ENCODE peak calls at places on chromosome 9, in four cellular contexts. U is stimulated activated CD4-positive, alpha-beta T cell treated with anti-CD3 and anti-CD28 coated beads, Interleukin-2, amount 100 ng/mL, for 48 hours; O is left cardiac atrium; Z is heart left ventricle. X is an unnamed sample.

GRCh38 chr9:132828201-132828770 is 49.8 kb downstream of the AK8 start:
- DNase-seq in U (no peak), O (no peak), Z (no peak), X (no peak)

GRCh38 chr9:108053555-108054061 is 564.0 kb upstream of the KLF4 start:
- DNase-seq in Z (peak; percentile 72), U (no peak), O (peak; percentile 81), X (peak; percentile 1)

GRCh38 chr9:119793272-119793671 is 424.0 kb upstream of the BRINP1 start:
- DNase-seq in U (no peak), O (no peak), Z (no peak), X (no peak)

GRCh38 chr9:132800038-132800648 is 77.9 kb downstream of the AK8 start:
- DNase-seq in O (peak; percentile 61), U (peak; percentile 52), Z (peak; percentile 87), X (peak; percentile 92)

GRCh38 chr9:102069969-102070368 is 331.5 kb upstream of the GRIN3A start:
- DNase-seq in O (no peak), U (no peak), Z (no peak), X (no peak)

GRCh38 chr9:105355810-105356209 is 92.0 kb upstream of the FSD1L start:
- DNase-seq in U (no peak), O (no peak), Z (no peak), X (no peak)

GRCh38 chr9:3876553-3876952 is 350.8 kb upstream of the RFX3 start:
- DNase-seq in U (no peak), Z (no peak), O (no peak), X (no peak)

GRCh38 chr9:94480205-94480604 is 74.7 kb upstream of the PCAT7 start:
- DNase-seq in U (no peak), O (no peak), Z (no peak), X (peak; percentile 29)

GRCh38 chr9:123282343-123283047 is 14.1 kb upstream of the STRBP start:
- DNase-seq in Z (peak; percentile 81), O (peak; percentile 73), U (no peak), X (no peak)

GRCh38 chr9:113594484-113595299 is 131.2 kb downstream of the RGS3 start:
- DNase-seq in Z (peak; percentile 66), O (peak; percentile 46), U (no peak), X (no peak)

GRCh38 chr9:108543251-108543768 is 312.5 kb downstream of the ACTL7B start:
- DNase-seq in Z (no peak), U (no peak), O (no peak), X (peak; percentile 17)

GRCh38 chr9:137967280-137967943 is 89.8 kb downstream of the CACNA1B start:
- DNase-seq in U (no peak), Z (no peak), O (no peak), X (no peak)

GRCh38 chr9:134475051-134475790 is 149.0 kb downstream of the RXRA start:
- DNase-seq in U (peak; percentile 6), O (peak; percentile 85), Z (peak; percentile 83), X (no peak)

GRCh38 chr9:82532504-82532903 is 530.4 kb downstream of the RASEF start:
- DNase-seq in U (no peak), Z (no peak), O (no peak), X (no peak)

GRCh38 chr9:74948897-74949296 is 3.8 kb downstream of the C9orf40 start:
- DNase-seq in Z (no peak), O (no peak), U (no peak), X (no peak)

X was measured in GM23338.